ENCODE peak calls at places on chromosomes 3 and 15, in four cellular contexts. S is neural progenitor cell; J is stimulated activated CD4-positive, alpha-beta T cell treated with anti-CD3 and anti-CD28 coated beads, Interleukin-2, amount 100 ng/mL, for 24 hours; T is Kasumi-1. Y is an unnamed sample.

GRCh38 chr15:62482715-62483429 is 317.8 kb upstream of the C2CD4B start:
- DNase-seq in S (peak), J (no peak), T (no peak), Y (peak)

GRCh38 chr15:33211409-33211808 is 16.9 kb upstream of the FMN1 start:
- DNase-seq in S (no peak), J (no peak), T (no peak), Y (peak)

GRCh38 chr3:535566-536416 is 339.2 kb downstream of the CHL1 start:
- DNase-seq in S (peak), J (no peak), T (no peak), Y (peak)

GRCh38 chr3:53258600-53259426 is 3.0 kb upstream of the TKT start:
- DNase-seq in S (peak), J (no peak), T (no peak), Y (no peak)

GRCh38 chr3:32401541-32402052 is 9.9 kb downstream of the CMTM7 start:
- DNase-seq in S (peak), J (peak), T (peak), Y (peak)

GRCh38 chr3:122786067-122786466 is 7.6 kb downstream of the HSPBAP1 start:
- DNase-seq in S (no peak), J (no peak), T (no peak), Y (peak)

GRCh38 chr15:89813381-89814111 is 1.1 kb downstream of the ANPEP start:
- DNase-seq in S (no peak), J (no peak), T (no peak), Y (no peak)

GRCh38 chr3:49021813-49022720 is at the start of gene NDUFAF3:
- DNase-seq in S (peak), J (peak), T (peak), Y (peak)

GRCh38 chr15:60649845-60650548 is 171.1 kb upstream of the ICE2 start:
- DNase-seq in S (no peak), J (peak), T (no peak), Y (peak)

GRCh38 chr3:100400424-100400781 is 486 bp downstream of the TOMM70 start:
- DNase-seq in S (no peak), J (peak), T (peak), Y (no peak)

GRCh38 chr15:91890614-91891013 is 37.1 kb downstream of the SLCO3A1 start:
- DNase-seq in S (no peak), J (no peak), T (no peak), Y (no peak)